ENCODE peak calls at places on chromosomes 2 and 18, in four cellular contexts. X, I, N and E are unnamed samples.
A peak's percentile ranks its signal among the peaks of the same experiment; 100 is the strongest.

GRCh38 chr2:218032336-218033171 is 29.8 kb upstream of the TNS1 start:
- DNase-seq in X (no peak), I (no peak), N (no peak), E (no peak)

GRCh38 chr2:173130521-173131467 is 55.1 kb downstream of the MAP3K20 start:
- DNase-seq in X (no peak), I (no peak), N (no peak), E (no peak)

GRCh38 chr2:186611526-186611925 is 21.7 kb downstream of the ITGAV start:
- DNase-seq in X (no peak), I (no peak), N (no peak), E (no peak)

GRCh38 chr2:240275386-240275785 is 134.9 kb upstream of the OTOS start:
- DNase-seq in X (no peak), I (no peak), N (no peak), E (no peak)

GRCh38 chr18:49754866-49755265 is 58.5 kb downstream of the ACAA2 start:
- DNase-seq in X (no peak), I (no peak), N (no peak), E (no peak)

GRCh38 chr2:27407798-27408491 is 1.4 kb downstream of the PPM1G start:
- DNase-seq in X (no peak), I (peak; percentile 60), N (no peak), E (no peak)

GRCh38 chr2:166881177-166881576 is 7.1 kb upstream of the XIRP2 start:
- DNase-seq in X (no peak), I (no peak), N (no peak), E (no peak)

GRCh38 chr2:54581326-54582039 is 125.4 kb downstream of the SPTBN1 start:
- DNase-seq in X (no peak), I (no peak), N (no peak), E (no peak)

GRCh38 chr18:24629926-24630325 is 169.5 kb downstream of the HRH4 start:
- DNase-seq in X (no peak), I (no peak), N (no peak), E (no peak)

GRCh38 chr2:42492691-42493467 is 903 bp downstream of the KCNG3 start:
- DNase-seq in X (peak; percentile 56), I (no peak), N (no peak), E (no peak)

DNA sequence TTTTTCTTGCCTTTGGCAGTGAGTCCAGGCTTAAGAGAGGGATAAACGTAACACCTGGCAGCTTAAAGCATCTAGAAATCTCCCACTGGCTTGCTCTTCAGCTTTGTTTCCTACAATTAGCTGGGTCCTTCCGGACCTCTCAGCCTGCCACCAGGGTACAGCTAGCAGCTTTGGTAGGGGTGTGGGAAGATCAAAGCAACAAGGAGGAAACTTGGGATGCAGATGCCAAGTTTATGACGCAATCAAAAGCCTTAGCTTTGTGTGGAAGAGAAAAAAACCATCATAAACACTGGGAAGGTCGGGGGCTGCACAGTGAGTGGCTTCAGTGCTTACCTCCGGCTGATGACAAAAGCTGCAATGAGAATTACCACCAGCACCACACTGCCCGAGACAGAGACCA is 116.9 kb downstream of the EPHA4 start:
- DNase-seq in X (no peak), I (no peak), N (no peak), E (no peak)
- TF ChIP-seq CTCF in X (no peak), I (no peak), N (no peak), E (no peak)

GRCh38 chr2:75146221-75146902 is 53.0 kb downstream of the TACR1 start:
- DNase-seq in X (no peak), I (no peak), N (no peak), E (peak; percentile 42)
- H3K4me3 ChIP-seq in X (no peak overlapping the region), I (no peak overlapping the region), N (no peak overlapping the region), E (no peak overlapping the region)

GRCh38 chr2:174776223-174776622 is 12.0 kb upstream of the CHRNA1 start:
- DNase-seq in X (no peak), I (no peak), N (no peak), E (no peak)
- TF ChIP-seq CTCF in X (no peak), I (peak; percentile 60), N (no peak), E (peak; percentile 38)

GRCh38 chr18:55320399-55321255 is 267.4 kb downstream of the TCF4 start:
- DNase-seq in X (no peak), I (no peak), N (no peak), E (no peak)
- H3K4me3 ChIP-seq in X (peak overlapping the region; percentile 55), I (no peak overlapping the region), N (peak overlapping the region; percentile 40), E (peak overlapping the region; percentile 55)

DNA sequence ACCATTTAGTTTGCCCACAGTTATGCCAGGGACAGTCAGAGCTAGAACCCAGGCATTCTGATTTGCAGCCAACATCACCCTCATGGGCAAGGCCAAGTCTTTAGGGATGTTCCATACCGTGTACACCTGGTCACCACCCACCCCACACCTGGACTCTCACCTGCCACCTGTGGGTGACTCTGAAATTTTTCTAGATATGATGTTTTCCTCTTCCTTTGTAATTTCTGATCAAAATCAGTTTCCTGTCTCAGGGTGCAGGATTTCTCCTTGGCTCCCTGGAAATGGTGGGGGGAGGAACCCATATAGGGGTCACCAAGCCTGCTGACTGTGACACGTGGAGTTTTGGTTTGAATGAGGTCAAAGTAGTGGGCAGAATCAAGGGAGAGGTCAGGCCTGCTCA is 138.2 kb downstream of the ACOXL start:
- DNase-seq in X (no peak), I (no peak), N (no peak), E (no peak)
- TF ChIP-seq CTCF in X (no peak), I (no peak), N (no peak), E (no peak)

GRCh38 chr2:119523383-119523958 is 812 bp downstream of the SCTR start:
- DNase-seq in X (no peak), I (no peak), N (no peak), E (no peak)
- H3K4me3 ChIP-seq in X (peak overlapping the region; percentile 41), I (no peak overlapping the region), N (peak overlapping the region; percentile 57), E (no peak overlapping the region)

GRCh38 chr2:39595116-39595515 is 70.6 kb upstream of the TMEM178A start:
- DNase-seq in X (no peak), I (no peak), N (no peak), E (no peak)

GRCh38 chr2:39597309-39597708 is 68.4 kb upstream of the TMEM178A start:
- DNase-seq in X (no peak), I (no peak), N (no peak), E (no peak)

DNA sequence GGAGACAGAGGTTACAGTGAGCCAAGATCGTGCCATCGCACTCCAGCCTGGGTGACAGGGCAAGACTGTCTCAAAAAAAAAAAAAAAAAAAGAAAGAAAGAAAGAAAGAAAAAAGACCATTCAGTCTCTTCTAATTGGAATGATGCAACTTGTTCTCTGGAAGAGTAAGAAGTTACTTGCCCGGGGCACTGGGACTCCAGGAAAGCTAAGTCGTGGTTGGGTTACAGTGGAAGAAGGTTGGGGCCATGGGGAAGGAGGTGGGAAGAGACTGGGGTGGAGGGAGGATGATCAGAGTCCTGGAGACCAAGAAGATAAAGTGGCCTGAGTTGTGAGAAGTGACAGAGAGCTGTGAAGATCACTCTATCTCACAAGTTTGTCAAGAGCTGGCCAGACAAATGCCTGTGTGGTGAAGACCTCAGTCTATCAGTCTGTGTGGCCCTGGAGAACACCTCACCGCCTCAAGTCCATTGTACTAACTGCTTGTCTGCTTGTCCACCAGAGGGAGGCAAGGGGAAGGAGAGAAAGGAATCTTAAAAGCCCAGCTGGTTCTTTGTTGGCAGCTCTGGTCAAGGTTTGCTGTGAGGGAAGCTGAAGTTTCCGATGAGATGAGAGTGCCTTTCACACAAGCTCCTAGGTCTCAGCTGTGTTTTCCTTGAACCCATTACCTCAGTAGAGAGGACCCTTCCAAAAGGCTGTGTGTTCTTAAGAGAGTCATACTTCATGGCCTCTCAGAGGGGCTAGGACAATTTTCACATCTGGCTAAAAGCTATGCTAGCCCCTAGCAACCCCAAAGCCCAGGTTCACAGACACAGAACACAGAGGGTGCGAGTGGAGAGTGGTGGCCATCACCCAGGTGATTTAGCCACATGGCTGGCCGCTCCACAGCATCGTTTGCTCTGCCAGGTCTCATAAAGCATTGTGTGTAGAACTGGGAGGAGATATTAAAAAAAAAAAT is 72.0 kb upstream of the TMEM178A start:
- DNase-seq in X (no peak), I (peak; percentile 12), N (peak; percentile 67), E (peak; percentile 74)
- TF ChIP-seq CTCF in X (peak; percentile 51), I (peak; percentile 61), N (peak; percentile 38), E (peak; percentile 91)